ENCODE peak calls at places on chromosomes 13 and 19, in four cellular contexts. T, E, R and G are unnamed samples.

GRCh38 chr13:22883961-22884360 is 296.8 kb upstream of the SGCG start:
- DNase-seq in R (no peak), T (no peak), E (no peak), G (peak)

GRCh38 chr13:94660695-94661324 is 51.5 kb downstream of the SOX21 start:
- DNase-seq in E (no peak), T (no peak), R (no peak), G (peak)

GRCh38 chr19:44745386-44745831 is 3.1 kb upstream of the BCL3 start:
- DNase-seq in E (no peak), R (no peak), T (peak), G (no peak)

GRCh38 chr19:43504426-43505185 is at the start of gene PHLDB3:
- DNase-seq in R (no peak), E (no peak), T (peak), G (no peak)

GRCh38 chr13:113083402-113084061 is 22.1 kb upstream of the F7 start:
- DNase-seq in R (no peak), E (no peak), T (peak), G (no peak)

GRCh38 chr13:48818495-48818961 is 157.2 kb upstream of the FNDC3A start:
- DNase-seq in E (no peak), R (peak), T (no peak), G (no peak)

GRCh38 chr19:45761714-45762113 is 7.3 kb downstream of the SIX5 start:
- DNase-seq in R (no peak), E (no peak), T (no peak), G (no peak)

GRCh38 chr19:2032296-2032941 is 16.9 kb upstream of the BTBD2 start:
- DNase-seq in E (no peak), R (no peak), T (peak), G (no peak)

GRCh38 chr13:32001392-32001768 is 30.2 kb upstream of the FRY start:
- DNase-seq in T (no peak), E (no peak), R (no peak), G (no peak)